ENCODE peak calls at places on chromosomes 11 and 22, in four cellular contexts. R is T-cell; U is smooth muscle cell of the brain vasculature; I is activated naive CD4-positive, alpha-beta T cell. J is an unnamed sample.

GRCh38 chr11:66126064-66126463 is 56.0 kb downstream of the PACS1 start:
- DNase-seq in R (no peak), U (no peak), I (no peak), J (no peak)

GRCh38 chr11:94511932-94512781 is at the start of gene C11orf97:
- DNase-seq in R (peak), U (no peak), I (no peak), J (peak)

GRCh38 chr22:19761500-19762314 is 1.1 kb downstream of the TBX1 start:
- DNase-seq in R (no peak), U (no peak), I (no peak), J (no peak)

GRCh38 chr22:31748490-31748889 is 1.4 kb downstream of the PRR14L start:
- DNase-seq in R (no peak), U (no peak), I (no peak), J (no peak)

GRCh38 chr11:87251560-87251959 is 213.8 kb downstream of the TMEM135 start:
- DNase-seq in R (no peak), U (no peak), I (no peak), J (no peak)

GRCh38 chr22:44395116-44396005 is 82.6 kb upstream of the SHISAL1 start:
- DNase-seq in R (no peak), U (no peak), I (no peak), J (no peak)

GRCh38 chr22:44461614-44462013 is 36.4 kb downstream of the RTL6 start:
- DNase-seq in R (no peak), U (no peak), I (no peak), J (no peak)

GRCh38 chr22:17753401-17753989 is 20.8 kb downstream of the BID start:
- DNase-seq in R (no peak), U (no peak), I (no peak), J (no peak)

GRCh38 chr22:24553597-24554315 is 1.2 kb downstream of the GUCD1 start:
- DNase-seq in R (no peak), U (no peak), I (no peak), J (no peak)

GRCh38 chr22:45499746-45500145 is 2.9 kb upstream of the FBLN1 start:
- DNase-seq in R (no peak), U (no peak), I (no peak), J (no peak)

GRCh38 chr11:67119577-67120391 is 721 bp downstream of the KDM2A start:
- DNase-seq in R (no peak), U (no peak), I (no peak), J (peak)

GRCh38 chr11:132042296-132042695 is 671.9 kb downstream of the NTM start:
- DNase-seq in R (no peak), U (no peak), I (no peak), J (no peak)

GRCh38 chr22:32632650-32633049 is 158.0 kb downstream of the FBXO7 start:
- DNase-seq in R (no peak), U (no peak), I (no peak), J (no peak)

GRCh38 chr11:116879789-116880402 is 42.5 kb upstream of the APOA1 start:
- DNase-seq in R (no peak), U (peak), I (no peak), J (no peak)

GRCh38 chr11:78800089-78800690 is 225.5 kb upstream of the NARS2 start:
- DNase-seq in R (no peak), U (no peak), I (no peak), J (no peak)

GRCh38 chr22:49967333-49968241 is 7.0 kb downstream of the PIM3 start:
- DNase-seq in R (no peak), U (no peak), I (no peak), J (no peak)

GRCh38 chr22:37309221-37310074 is 27.1 kb downstream of the CYTH4 start:
- DNase-seq in R (peak), U (no peak), I (no peak), J (peak)

GRCh38 chr22:29744902-29745301 is 21.9 kb downstream of the ZMAT5 start:
- DNase-seq in R (no peak), U (no peak), I (no peak), J (no peak)

GRCh38 chr22:48357196-48357595 is 1470.5 kb downstream of the BRD1 start:
- DNase-seq in R (no peak), U (no peak), I (no peak), J (no peak)

GRCh38 chr11:3120071-3120792 is 44.9 kb downstream of the OSBPL5 start:
- DNase-seq in R (no peak), U (no peak), I (no peak), J (no peak)

GRCh38 chr11:128506999-128507591 is 80.3 kb downstream of the ETS1 start:
- DNase-seq in R (peak), U (no peak), I (no peak), J (no peak)

GRCh38 chr11:75105462-75105925 is 8.8 kb upstream of the OR2AT4 start:
- DNase-seq in R (no peak), U (no peak), I (no peak), J (no peak)

GRCh38 chr11:3338569-3339565 is 40.1 kb downstream of the ZNF195 start:
- DNase-seq in R (no peak), U (no peak), I (no peak), J (no peak)

GRCh38 chr11:65899356-65900124 is 648 bp downstream of the FOSL1 start:
- DNase-seq in R (no peak), U (no peak), I (peak), J (peak)

GRCh38 chr11:47714554-47715081 is 551 bp downstream of the AGBL2 start:
- DNase-seq in R (no peak), U (no peak), I (no peak), J (no peak)

GRCh38 chr11:945986-946385 is 20.3 kb downstream of the AP2A2 start:
- DNase-seq in R (no peak), U (no peak), I (no peak), J (no peak)

GRCh38 chr11:129576652-129577051 is 201.0 kb downstream of the BARX2 start:
- DNase-seq in R (no peak), U (no peak), I (no peak), J (no peak)

GRCh38 chr11:1518301-1518700 is 31.7 kb upstream of the MOB2 start:
- DNase-seq in R (no peak), U (no peak), I (no peak), J (no peak)

GRCh38 chr11:9039194-9039593 is 35.4 kb upstream of the NRIP3 start:
- DNase-seq in R (no peak), U (no peak), I (no peak), J (no peak)

GRCh38 chr11:13344818-13345217 is 67.2 kb downstream of the BMAL1 start:
- DNase-seq in R (no peak), U (no peak), I (no peak), J (no peak)

GRCh38 chr11:7672960-7673723 is at the start of gene CYB5R2:
- DNase-seq in R (no peak), U (no peak), I (no peak), J (no peak)

GRCh38 chr11:2927851-2928604 is 1.2 kb downstream of the PHLDA2 start:
- DNase-seq in R (no peak), U (no peak), I (no peak), J (no peak)

GRCh38 chr22:30309981-30310672 is 16.6 kb downstream of the TBC1D10A start:
- DNase-seq in R (no peak), U (no peak), I (no peak), J (no peak)

J was measured in activated T-helper 1 cell treated with anti-CD3 and anti-CD28 coated beads, Interleukin-12 subunit alpha, Interleukin-12 subunit beta, Interleukin-2, Interleukin-4 antibody, amounts not matched to agents 30 ng/mL and 10 ng/mL and 1 ng/mL, durations not matched to agents 14 hours and 24 hours and 36 hours.